ENCODE peak calls at places on chromosome 12, in eight cellular contexts. One of them, this sample, is unnamed.

GRCh38 chr12:123983822-123984485 is 10.9 kb downstream of the ZNF664 start:
- DNase-seq in upper lobe of left lung: no peak
- DNase-seq in body of pancreas: peak; percentile 57
- DNase-seq in right atrium auricular region: no peak
- DNase-seq in H7: peak; percentile 35
- DNase-seq in stomach: peak; percentile 41
- DNase-seq in prostate gland: peak; percentile 27
- DNase-seq in lower lobe of right lung: no peak
- DNase-seq in this sample: no peak

GRCh38 chr12:19757317-19757877 is 318.1 kb downstream of the AEBP2 start:
- DNase-seq in upper lobe of left lung: no peak
- DNase-seq in body of pancreas: no peak
- DNase-seq in right atrium auricular region: no peak
- DNase-seq in H7: peak; percentile 31
- DNase-seq in stomach: no peak
- DNase-seq in prostate gland: no peak
- DNase-seq in lower lobe of right lung: no peak
- DNase-seq in this sample: no peak

GRCh38 chr12:49750027-49750977 is 8.9 kb downstream of the TMBIM6 start:
- DNase-seq in upper lobe of left lung: no peak
- DNase-seq in body of pancreas: no peak
- DNase-seq in right atrium auricular region: no peak
- DNase-seq in H7: no peak
- DNase-seq in stomach: no peak
- DNase-seq in prostate gland: no peak
- DNase-seq in lower lobe of right lung: no peak
- DNase-seq in this sample: no peak

GRCh38 chr12:124289634-124290600 is 5.0 kb upstream of the RFLNA start:
- DNase-seq in upper lobe of left lung: no peak
- DNase-seq in body of pancreas: no peak
- DNase-seq in right atrium auricular region: no peak
- DNase-seq in H7: no peak
- DNase-seq in stomach: no peak
- DNase-seq in prostate gland: no peak
- DNase-seq in lower lobe of right lung: peak; percentile 44
- DNase-seq in this sample: no peak

GRCh38 chr12:116861331-116861730 is 19.9 kb downstream of the HRK start:
- DNase-seq in upper lobe of left lung: no peak
- DNase-seq in body of pancreas: peak; percentile 23
- DNase-seq in right atrium auricular region: no peak
- DNase-seq in H7: no peak
- DNase-seq in stomach: no peak
- DNase-seq in prostate gland: no peak
- DNase-seq in lower lobe of right lung: no peak
- DNase-seq in this sample: no peak

GRCh38 chr12:12990700-12991468 is 9.2 kb downstream of the HEBP1 start:
- DNase-seq in upper lobe of left lung: no peak
- DNase-seq in body of pancreas: peak; percentile 30
- DNase-seq in right atrium auricular region: no peak
- DNase-seq in H7: no peak
- DNase-seq in stomach: no peak
- DNase-seq in prostate gland: no peak
- DNase-seq in lower lobe of right lung: no peak
- DNase-seq in this sample: no peak

GRCh38 chr12:9669534-9669933 is at the start of gene CLEC2D:
- DNase-seq in upper lobe of left lung: no peak
- DNase-seq in body of pancreas: no peak
- DNase-seq in right atrium auricular region: no peak
- DNase-seq in H7: no peak
- DNase-seq in stomach: no peak
- DNase-seq in prostate gland: no peak
- DNase-seq in lower lobe of right lung: no peak
- DNase-seq in this sample: no peak

GRCh38 chr12:102873077-102873476 is 44.0 kb downstream of the PAH start:
- DNase-seq in upper lobe of left lung: no peak
- DNase-seq in body of pancreas: no peak
- DNase-seq in right atrium auricular region: no peak
- DNase-seq in H7: no peak
- DNase-seq in stomach: no peak
- DNase-seq in prostate gland: no peak
- DNase-seq in lower lobe of right lung: no peak
- DNase-seq in this sample: no peak

GRCh38 chr12:32265920-32266319 is 133.4 kb upstream of the FGD4 start:
- DNase-seq in upper lobe of left lung: no peak
- DNase-seq in body of pancreas: no peak
- DNase-seq in right atrium auricular region: no peak
- DNase-seq in H7: no peak
- DNase-seq in stomach: no peak
- DNase-seq in prostate gland: no peak
- DNase-seq in lower lobe of right lung: no peak
- DNase-seq in this sample: no peak

GRCh38 chr12:126899926-126900792 is 1366.8 kb upstream of the TMEM132C start:
- DNase-seq in upper lobe of left lung: peak; percentile 25
- DNase-seq in body of pancreas: no peak
- DNase-seq in right atrium auricular region: no peak
- DNase-seq in H7: no peak
- DNase-seq in stomach: no peak
- DNase-seq in prostate gland: no peak
- DNase-seq in lower lobe of right lung: no peak
- DNase-seq in this sample: no peak

GRCh38 chr12:6135071-6135470 is 10.6 kb upstream of the VWF start:
- DNase-seq in upper lobe of left lung: no peak
- DNase-seq in body of pancreas: no peak
- DNase-seq in right atrium auricular region: no peak
- DNase-seq in H7: no peak
- DNase-seq in stomach: no peak
- DNase-seq in prostate gland: no peak
- DNase-seq in lower lobe of right lung: no peak
- DNase-seq in this sample: no peak

GRCh38 chr12:39441963-39442894 is 691 bp downstream of the KIF21A start:
- DNase-seq in upper lobe of left lung: peak; percentile 92
- DNase-seq in body of pancreas: peak; percentile 58
- DNase-seq in right atrium auricular region: peak; percentile 63
- DNase-seq in H7: peak; percentile 52
- DNase-seq in stomach: peak; percentile 34
- DNase-seq in prostate gland: peak; percentile 54
- DNase-seq in lower lobe of right lung: peak; percentile 50
- DNase-seq in this sample: no peak

GRCh38 chr12:111757361-111758119 is 9.2 kb upstream of the ALDH2 start:
- DNase-seq in upper lobe of left lung: peak; percentile 44
- DNase-seq in body of pancreas: peak; percentile 82
- DNase-seq in right atrium auricular region: peak; percentile 67
- DNase-seq in H7: peak; percentile 52
- DNase-seq in stomach: peak; percentile 62
- DNase-seq in prostate gland: peak; percentile 61
- DNase-seq in lower lobe of right lung: peak; percentile 76
- DNase-seq in this sample: peak; percentile 79

GRCh38 chr12:127745466-127746220 is 521.3 kb upstream of the TMEM132C start:
- DNase-seq in upper lobe of left lung: no peak
- DNase-seq in body of pancreas: no peak
- DNase-seq in right atrium auricular region: no peak
- DNase-seq in H7: no peak
- DNase-seq in stomach: no peak
- DNase-seq in prostate gland: no peak
- DNase-seq in lower lobe of right lung: no peak
- DNase-seq in this sample: no peak

GRCh38 chr12:119868992-119869391 is 8.1 kb downstream of the CIT start:
- DNase-seq in upper lobe of left lung: no peak
- DNase-seq in body of pancreas: no peak
- DNase-seq in right atrium auricular region: no peak
- DNase-seq in H7: no peak
- DNase-seq in stomach: no peak
- DNase-seq in prostate gland: no peak
- DNase-seq in lower lobe of right lung: no peak
- DNase-seq in this sample: no peak

GRCh38 chr12:3332190-3332589 is 158.8 kb upstream of the PRMT8 start:
- DNase-seq in upper lobe of left lung: no peak
- DNase-seq in body of pancreas: no peak
- DNase-seq in right atrium auricular region: no peak
- DNase-seq in H7: no peak
- DNase-seq in stomach: no peak
- DNase-seq in prostate gland: no peak
- DNase-seq in lower lobe of right lung: no peak
- DNase-seq in this sample: no peak

GRCh38 chr12:109811624-109811995 is 21.6 kb downstream of the TRPV4 start:
- DNase-seq in upper lobe of left lung: no peak
- DNase-seq in body of pancreas: no peak
- DNase-seq in right atrium auricular region: no peak
- DNase-seq in H7: peak; percentile 63
- DNase-seq in stomach: no peak
- DNase-seq in prostate gland: no peak
- DNase-seq in lower lobe of right lung: no peak
- DNase-seq in this sample: no peak

DNA sequence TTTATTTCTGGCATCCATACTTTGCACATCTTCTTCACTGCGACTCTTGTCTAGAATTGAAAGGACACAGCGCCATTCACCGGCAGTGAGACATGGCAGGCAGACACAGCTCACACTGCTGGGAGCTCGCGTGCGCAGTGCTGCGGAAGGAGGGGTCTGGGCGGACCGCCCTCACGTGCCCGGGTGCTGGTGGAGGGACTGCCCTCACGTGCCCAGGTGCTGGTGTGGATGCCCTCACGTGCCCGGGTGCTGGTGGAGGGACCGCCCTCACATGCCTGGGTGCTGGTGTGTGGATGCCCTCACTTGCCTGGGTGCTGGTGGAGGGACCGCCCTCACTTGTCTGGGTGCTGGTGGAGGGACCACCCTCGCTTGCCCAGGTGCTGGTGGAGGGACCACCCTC is 27.9 kb upstream of the GOLGA3 start:
- DNase-seq in upper lobe of left lung: no peak
- DNase-seq in body of pancreas: no peak
- DNase-seq in right atrium auricular region: no peak
- DNase-seq in H7: no peak
- DNase-seq in stomach: no peak
- DNase-seq in prostate gland: no peak
- DNase-seq in lower lobe of right lung: no peak
- DNase-seq in this sample: no peak
- H3K36me3 ChIP-seq in upper lobe of left lung: peaks cover 94% of the 10 kb centered on the region
- H3K36me3 ChIP-seq in body of pancreas: peaks cover 20% of the 10 kb centered on the region
- H3K36me3 ChIP-seq in right atrium auricular region: peaks cover 91% of the 10 kb centered on the region
- H3K36me3 ChIP-seq in H7: peaks cover 18% of the 10 kb centered on the region
- H3K36me3 ChIP-seq in stomach: peaks cover 99% of the 10 kb centered on the region
- H3K36me3 ChIP-seq in prostate gland: peaks cover 19% of the 10 kb centered on the region
- H3K36me3 ChIP-seq in lower lobe of right lung: peaks cover 98% of the 10 kb centered on the region
- H3K36me3 ChIP-seq in this sample: peaks cover 95% of the 10 kb centered on the region

GRCh38 chr12:57481671-57482070 is 2.0 kb upstream of the ARHGAP9 start:
- DNase-seq in upper lobe of left lung: no peak
- DNase-seq in body of pancreas: no peak
- DNase-seq in right atrium auricular region: no peak
- DNase-seq in H7: peak; percentile 17
- DNase-seq in stomach: no peak
- DNase-seq in prostate gland: no peak
- DNase-seq in lower lobe of right lung: no peak
- DNase-seq in this sample: no peak

GRCh38 chr12:57479376-57480115 is at the start of gene ARHGAP9:
- DNase-seq in upper lobe of left lung: no peak
- DNase-seq in body of pancreas: no peak
- DNase-seq in right atrium auricular region: no peak
- DNase-seq in H7: no peak
- DNase-seq in stomach: no peak
- DNase-seq in prostate gland: no peak
- DNase-seq in lower lobe of right lung: peak; percentile 49
- DNase-seq in this sample: no peak

GRCh38 chr12:57485695-57486094 is 2.2 kb upstream of the MARS1 start:
- DNase-seq in upper lobe of left lung: no peak
- DNase-seq in body of pancreas: no peak
- DNase-seq in right atrium auricular region: no peak
- DNase-seq in H7: no peak
- DNase-seq in stomach: no peak
- DNase-seq in prostate gland: no peak
- DNase-seq in lower lobe of right lung: no peak
- DNase-seq in this sample: no peak

GRCh38 chr12:57487055-57487596 is 742 bp upstream of the MARS1 start:
- DNase-seq in upper lobe of left lung: no peak
- DNase-seq in body of pancreas: no peak
- DNase-seq in right atrium auricular region: no peak
- DNase-seq in H7: no peak
- DNase-seq in stomach: no peak
- DNase-seq in prostate gland: no peak
- DNase-seq in lower lobe of right lung: no peak
- DNase-seq in this sample: no peak

GRCh38 chr12:57483466-57483865 is 3.8 kb upstream of the ARHGAP9 start:
- DNase-seq in upper lobe of left lung: no peak
- DNase-seq in body of pancreas: no peak
- DNase-seq in right atrium auricular region: no peak
- DNase-seq in H7: no peak
- DNase-seq in stomach: no peak
- DNase-seq in prostate gland: no peak
- DNase-seq in lower lobe of right lung: no peak
- DNase-seq in this sample: no peak
- H3K4me3 ChIP-seq in upper lobe of left lung: no peak overlapping the region
- H3K4me3 ChIP-seq in body of pancreas: no peak overlapping the region
- H3K4me3 ChIP-seq in right atrium auricular region: no peak overlapping the region
- H3K4me3 ChIP-seq in H7: no peak overlapping the region
- H3K4me3 ChIP-seq in stomach: no peak overlapping the region
- H3K4me3 ChIP-seq in prostate gland: no peak overlapping the region
- H3K4me3 ChIP-seq in lower lobe of right lung: no peak overlapping the region
- H3K4me3 ChIP-seq in this sample: no peak overlapping the region

GRCh38 chr12:51868821-51869489 is 18.9 kb upstream of the ANKRD33 start:
- DNase-seq in upper lobe of left lung: peak; percentile 87
- DNase-seq in body of pancreas: no peak
- DNase-seq in right atrium auricular region: no peak
- DNase-seq in H7: peak; percentile 88
- DNase-seq in stomach: no peak
- DNase-seq in prostate gland: no peak
- DNase-seq in lower lobe of right lung: no peak
- DNase-seq in this sample: peak; percentile 62
- H3K27me3 ChIP-seq in upper lobe of left lung: peaks cover 21% of the 10 kb centered on the region
- H3K27me3 ChIP-seq in body of pancreas: no peaks in the 10 kb centered on the region
- H3K27me3 ChIP-seq in right atrium auricular region: peaks cover 6% of the 10 kb centered on the region
- H3K27me3 ChIP-seq in H7: peaks cover 53% of the 10 kb centered on the region
- H3K27me3 ChIP-seq in stomach: peaks cover 85% of the 10 kb centered on the region
- H3K27me3 ChIP-seq in prostate gland: peaks cover 12% of the 10 kb centered on the region
- H3K27me3 ChIP-seq in lower lobe of right lung: peaks cover 49% of the 10 kb centered on the region
- H3K27me3 ChIP-seq in this sample: peaks cover 49% of the 10 kb centered on the region

DNA sequence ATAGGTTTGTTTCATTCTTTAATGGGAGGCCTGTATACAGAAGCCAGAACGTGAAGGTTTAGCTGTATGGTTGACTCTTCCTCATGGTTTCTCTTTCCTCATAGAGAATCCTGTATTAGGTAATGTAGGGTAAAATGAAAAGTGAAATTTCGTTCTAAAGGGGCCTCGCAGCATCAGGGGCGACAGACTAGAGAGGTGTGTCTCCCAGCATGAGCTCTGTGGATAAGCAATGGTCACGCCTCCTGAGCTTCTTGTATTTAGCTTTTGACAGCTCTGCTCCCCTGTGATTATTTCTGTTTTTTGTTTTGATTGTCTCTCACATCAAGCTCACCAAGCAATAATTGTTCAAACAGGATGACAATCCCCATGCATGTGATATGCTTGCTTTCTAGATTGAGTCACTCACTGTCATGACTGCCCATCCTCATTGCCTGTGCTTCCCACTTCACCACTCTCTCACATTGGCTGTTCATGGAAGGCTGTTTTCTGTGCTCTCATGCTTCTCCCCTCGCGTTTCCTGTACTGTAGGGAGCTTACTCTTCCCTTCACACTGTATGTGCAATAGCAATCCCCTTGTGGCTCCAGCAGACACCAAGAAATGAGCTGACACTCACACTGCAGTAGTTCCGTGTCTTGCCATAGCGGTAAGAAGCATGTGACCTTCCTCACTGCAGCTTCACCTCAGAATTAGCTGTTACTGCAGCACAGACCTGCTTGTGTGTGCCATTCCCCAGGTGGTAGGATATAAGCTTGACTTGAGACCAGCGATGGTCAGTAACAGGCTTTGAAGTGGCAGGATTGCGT is 44.0 kb downstream of the RAD52 start:
- DNase-seq in upper lobe of left lung: no peak
- DNase-seq in body of pancreas: no peak
- DNase-seq in right atrium auricular region: no peak
- DNase-seq in H7: no peak
- DNase-seq in stomach: no peak
- DNase-seq in prostate gland: no peak
- DNase-seq in lower lobe of right lung: no peak
- DNase-seq in this sample: no peak
- H3K36me3 ChIP-seq in upper lobe of left lung: peaks cover 78% of the 10 kb centered on the region
- H3K36me3 ChIP-seq in body of pancreas: no peaks in the 10 kb centered on the region
- H3K36me3 ChIP-seq in right atrium auricular region: peaks cover 96% of the 10 kb centered on the region
- H3K36me3 ChIP-seq in H7: peaks cover 29% of the 10 kb centered on the region
- H3K36me3 ChIP-seq in stomach: peaks cover 99% of the 10 kb centered on the region
- H3K36me3 ChIP-seq in prostate gland: peaks cover 2% of the 10 kb centered on the region
- H3K36me3 ChIP-seq in lower lobe of right lung: peaks cover 99% of the 10 kb centered on the region
- H3K36me3 ChIP-seq in this sample: peaks cover 99% of the 10 kb centered on the region

This sample was measured in upper lobe of right lung.